ENCODE peak calls at places on chromosomes 13 and 19, in seven cellular contexts. G, W, Z, A, N, X and H are unnamed samples.

GRCh38 chr19:11089254-11090013 is at the start of gene LDLR:
- DNase-seq in G (peak; percentile 85), X (peak; percentile 80), Z (peak; percentile 96), W (peak; percentile 89), A (peak; percentile 90), N (peak; percentile 97), H (peak; percentile 98)

GRCh38 chr13:109764474-109765292 is 21.7 kb downstream of the IRS2 start:
- DNase-seq in Z (no peak), G (no peak), A (peak; percentile 21), N (no peak), W (no peak), X (peak; percentile 65), H (no peak)

GRCh38 chr19:52896431-52897148 is 845 bp downstream of the ZNF320 start:
- DNase-seq in X (peak; percentile 58), W (peak; percentile 58), N (peak; percentile 11), A (peak; percentile 1), G (no peak), Z (peak; percentile 29), H (peak; percentile 22)

GRCh38 chr19:4647676-4648644 is 8.6 kb downstream of the TNFAIP8L1 start:
- DNase-seq in N (peak; percentile 81), X (peak; percentile 82), A (no peak), Z (peak; percentile 63), G (peak; percentile 85), W (no peak), H (peak; percentile 93)

GRCh38 chr19:44875666-44876418 is 15.2 kb upstream of the TOMM40 start:
- DNase-seq in W (no peak), X (no peak), N (peak; percentile 57), Z (peak; percentile 19), A (peak; percentile 21), G (peak; percentile 46), H (peak; percentile 67)

GRCh38 chr19:42634409-42635232 is 39.9 kb upstream of the CEACAM8 start:
- DNase-seq in X (no peak), A (peak; percentile 20), W (peak; percentile 59), Z (peak; percentile 57), N (peak; percentile 41), G (no peak), H (peak; percentile 55)

GRCh38 chr13:48221301-48222190 is 11.5 kb upstream of the ITM2B start:
- DNase-seq in Z (peak; percentile 44), N (no peak), A (no peak), X (no peak), W (no peak), G (no peak), H (no peak)

GRCh38 chr19:8421484-8422461 is 8.7 kb downstream of the MARCHF2 start:
- DNase-seq in Z (no peak), A (no peak), G (no peak), N (no peak), W (no peak), X (no peak), H (no peak)

GRCh38 chr19:13505761-13506549 is at the start of gene CACNA1A:
- DNase-seq in G (no peak), A (peak; percentile 19), Z (no peak), X (no peak), W (no peak), N (no peak), H (peak; percentile 10)

GRCh38 chr19:57706346-57706745 is 2.7 kb downstream of the ZNF154 start:
- DNase-seq in X (no peak), G (no peak), N (no peak), W (no peak), Z (no peak), A (no peak), H (no peak)

GRCh38 chr19:54339646-54340358 is 840 bp upstream of the LILRA4 start:
- DNase-seq in N (no peak), W (peak; percentile 2), A (no peak), Z (no peak), G (no peak), X (no peak), H (no peak)

GRCh38 chr13:52845334-52845761 is 3.1 kb downstream of the PCDH8 start:
- DNase-seq in X (no peak), N (no peak), Z (no peak), W (no peak), G (no peak), A (no peak), H (no peak)

GRCh38 chr19:21587117-21587461 is 81.7 kb downstream of the ZNF429 start:
- DNase-seq in G (no peak), Z (no peak), W (no peak), A (no peak), X (no peak), N (no peak), H (no peak)

GRCh38 chr13:73292127-73292526 is 233.3 kb downstream of the KLF5 start:
- DNase-seq in N (no peak), A (no peak), W (no peak), Z (no peak), X (no peak), G (no peak), H (no peak)

GRCh38 chr19:58218899-58219298 is 9.8 kb upstream of the ZNF544 start:
- DNase-seq in Z (peak; percentile 34), X (no peak), G (no peak), W (peak; percentile 31), A (no peak), N (peak; percentile 34), H (peak; percentile 48)

GRCh38 chr13:23087884-23088283 is 92.9 kb upstream of the SGCG start:
- DNase-seq in A (peak; percentile 20), Z (peak; percentile 10), X (no peak), G (no peak), W (peak; percentile 31), N (peak; percentile 39), H (peak; percentile 22)

GRCh38 chr13:45396548-45397095 is 21.6 kb downstream of the SLC25A30 start:
- DNase-seq in A (peak; percentile 23), X (no peak), G (no peak), N (peak; percentile 18), W (no peak), Z (no peak), H (no peak)

GRCh38 chr19:12646551-12646950 is 20.0 kb downstream of the MAN2B1 start:
- DNase-seq in A (no peak), W (no peak), G (no peak), Z (no peak), N (no peak), X (no peak), H (no peak)

GRCh38 chr13:43880930-43881329 is 1.2 kb downstream of the LACC1 start:
- DNase-seq in Z (no peak), A (no peak), X (no peak), N (peak; percentile 27), W (no peak), G (no peak), H (no peak)

GRCh38 chr13:71033026-71033425 is 834.0 kb downstream of the DACH1 start:
- DNase-seq in X (peak; percentile 25), W (no peak), Z (no peak), A (no peak), N (no peak), G (no peak), H (no peak)

GRCh38 chr19:58252102-58252685 is 23.5 kb downstream of the ZNF544 start:
- DNase-seq in N (no peak), Z (no peak), X (no peak), W (no peak), G (no peak), A (no peak), H (peak; percentile 18)

GRCh38 chr13:99657848-99658265 is 156.6 kb downstream of the TM9SF2 start:
- DNase-seq in X (peak; percentile 49), W (no peak), G (no peak), N (peak; percentile 28), A (no peak), Z (peak; percentile 43), H (peak; percentile 27)
- TF ChIP-seq CTCF in X (no peak), W (no peak), G (no peak), N (no peak), A (no peak), Z (peak; percentile 21), H (peak; percentile 16)

GRCh38 chr19:3479177-3479818 is 1.0 kb downstream of the SMIM24 start:
- DNase-seq in W (peak; percentile 96), Z (no peak), X (no peak), G (no peak), A (no peak), N (no peak), H (no peak)

GRCh38 chr19:3481241-3482090 is 1.1 kb upstream of the SMIM24 start:
- DNase-seq in N (no peak), X (no peak), A (no peak), W (peak; percentile 24), G (no peak), Z (no peak), H (no peak)

GRCh38 chr19:3479819-3480215 is 508 bp downstream of the SMIM24 start:
- DNase-seq in W (peak; percentile 91), X (no peak), G (no peak), N (no peak), A (no peak), Z (no peak), H (no peak)

GRCh38 chr19:3478409-3479176 is 1.7 kb downstream of the SMIM24 start:
- DNase-seq in W (no peak), G (no peak), N (no peak), Z (no peak), X (no peak), A (no peak), H (no peak)

DNA sequence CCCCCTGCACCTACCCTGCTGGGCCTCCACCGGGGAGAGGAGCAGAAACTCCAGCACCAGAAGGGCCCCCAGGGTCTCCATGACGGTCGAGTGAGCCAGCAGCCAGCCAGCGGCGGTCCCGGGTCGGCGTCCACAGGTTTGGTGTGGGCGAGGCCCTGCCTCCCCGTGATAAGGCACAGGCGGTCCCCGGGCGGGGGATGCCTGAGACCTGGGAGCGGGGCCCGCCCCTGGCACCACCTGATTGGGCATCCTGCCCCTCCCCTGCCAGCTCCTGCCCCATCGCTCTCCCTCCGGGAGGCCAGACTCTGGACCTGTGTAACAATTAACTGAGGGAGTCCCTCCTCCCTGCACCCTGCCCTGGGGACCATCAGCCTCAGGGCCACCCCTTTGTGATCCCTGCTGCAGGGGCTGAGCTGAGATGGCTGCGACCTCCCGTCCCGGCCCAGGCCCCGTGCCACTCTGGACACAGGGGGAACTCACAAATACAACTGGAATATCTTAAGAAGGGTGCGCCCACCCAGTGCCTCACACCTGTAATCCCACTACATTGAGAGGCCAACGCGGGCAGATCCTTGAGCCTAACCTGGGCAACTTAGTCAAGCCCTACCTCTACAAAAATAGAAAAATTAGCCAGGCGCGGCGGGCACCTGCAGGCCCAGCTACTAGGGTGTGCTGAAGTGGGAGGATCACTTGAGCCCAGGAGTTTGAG is at the start of gene SMIM24:
- DNase-seq in W (no peak), Z (no peak), G (no peak), A (no peak), N (no peak), X (no peak), H (no peak)
- H3K4me3 ChIP-seq in W (peak within 1 kb of the TSS; percentile 43), Z (no peak within 1 kb of the TSS), G (no peak within 1 kb of the TSS), A (no peak within 1 kb of the TSS), N (no peak within 1 kb of the TSS), X (no peak within 1 kb of the TSS), H (no peak within 1 kb of the TSS)

DNA sequence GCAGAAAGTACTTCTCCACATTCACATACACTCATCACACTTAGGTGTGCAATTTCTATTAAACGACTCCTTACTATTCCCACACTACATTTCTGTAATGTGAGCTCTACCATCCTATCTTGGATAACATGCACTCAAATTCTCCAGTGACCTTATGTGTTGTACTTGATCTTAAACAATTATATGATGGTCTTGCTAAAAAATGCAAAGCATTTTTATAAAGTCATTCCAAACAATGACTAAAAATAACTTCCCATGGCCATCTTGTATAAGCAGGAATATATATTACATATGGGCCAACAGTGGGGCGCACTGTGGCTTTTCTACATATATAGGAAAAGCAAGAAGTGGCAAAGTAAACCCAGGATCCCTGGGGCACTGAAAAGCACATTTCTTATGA is 155.5 kb downstream of the FLT1 start:
- DNase-seq in A (peak; percentile 85), X (no peak), G (no peak), N (peak; percentile 42), Z (peak; percentile 57), W (no peak), H (no peak)
- TF ChIP-seq CTCF in A (no peak), X (no peak), G (no peak), N (no peak), Z (no peak), W (no peak), H (no peak)

GRCh38 chr19:38252385-38252784 is 3.8 kb downstream of the PPP1R14A start:
- DNase-seq in X (no peak), A (no peak), W (no peak), Z (no peak), N (no peak), G (no peak), H (no peak)
- H3K4me3 ChIP-seq in X (peak overlapping the region; percentile 61), A (no peak overlapping the region), W (no peak overlapping the region), Z (no peak overlapping the region), N (no peak overlapping the region), G (peak overlapping the region; percentile 74), H (no peak overlapping the region)